ENCODE peak calls at places on chromosomes 6 and 20, in nine cellular contexts. M, K, N, Y, D, C, B, H and P are unnamed samples.

GRCh38 chr6:150511313-150511712 is 88.4 kb upstream of the PLEKHG1 start:
- DNase-seq in K (no peak), M (no peak), H (no peak), D (no peak), B (no peak), Y (no peak), N (no peak), C (no peak), P (no peak)

GRCh38 chr20:2652724-2653510 is 485 bp downstream of the NOP56 start:
- DNase-seq in M (no peak), N (no peak), C (no peak), D (peak), Y (no peak), B (peak), H (peak), K (no peak), P (no peak)

GRCh38 chr6:2663123-2663522 is 87.6 kb downstream of the MYLK4 start:
- DNase-seq in N (no peak), H (no peak), Y (no peak), D (no peak), B (no peak), K (no peak), M (no peak), C (no peak), P (no peak)

GRCh38 chr6:125867483-125867935 is 76.7 kb downstream of the NCOA7 start:
- DNase-seq in N (peak), K (no peak), M (no peak), Y (peak), D (peak), C (no peak), B (no peak), H (no peak), P (no peak)

GRCh38 chr6:108667984-108668383 is 107.3 kb downstream of the FOXO3 start:
- DNase-seq in C (no peak), Y (peak), D (peak), H (no peak), K (no peak), M (no peak), B (no peak), N (peak), P (no peak)

GRCh38 chr20:58192567-58192966 is 35.9 kb downstream of the ANKRD60 start:
- DNase-seq in C (no peak), N (no peak), B (no peak), K (no peak), D (no peak), M (peak), Y (no peak), H (peak), P (no peak)

GRCh38 chr20:63178889-63179751 is 36.8 kb downstream of the YTHDF1 start:
- DNase-seq in K (no peak), M (peak), D (no peak), B (peak), C (no peak), H (peak), Y (no peak), N (no peak), P (peak)

GRCh38 chr6:97292671-97293070 is 9.7 kb upstream of the MMS22L start:
- DNase-seq in C (no peak), D (no peak), B (no peak), Y (peak), H (no peak), K (no peak), M (no peak), N (no peak), P (no peak)

GRCh38 chr6:169807219-169807618 is 55.8 kb downstream of the ERMARD start:
- DNase-seq in B (no peak), M (no peak), N (no peak), C (no peak), K (no peak), Y (no peak), H (no peak), D (no peak), P (peak)

GRCh38 chr6:4491501-4492260 is 284.5 kb upstream of the CDYL start:
- DNase-seq in C (peak), M (no peak), B (no peak), D (peak), Y (no peak), K (no peak), N (peak), H (no peak), P (no peak)

GRCh38 chr20:44409132-44409600 is 53.7 kb downstream of the HNF4A start:
- DNase-seq in D (peak), H (no peak), K (no peak), Y (peak), N (peak), C (no peak), B (no peak), M (no peak), P (no peak)

GRCh38 chr20:61631770-61632169 is 379.7 kb downstream of the CDH4 start:
- DNase-seq in C (no peak), M (no peak), K (no peak), Y (no peak), B (peak), H (no peak), D (no peak), N (no peak), P (no peak)

GRCh38 chr6:113050010-113050893 is 703.1 kb downstream of the RFPL4B start:
- DNase-seq in Y (peak), C (peak), B (no peak), N (peak), H (no peak), K (no peak), M (no peak), D (peak), P (no peak)

GRCh38 chr6:127102299-127102698 is 16.2 kb upstream of the RSPO3 start:
- DNase-seq in Y (peak), C (peak), D (peak), H (no peak), K (no peak), B (no peak), M (no peak), N (peak), P (no peak)